ENCODE peak calls at places on chromosome 18, in ten cellular contexts. One of them, this sample, is unnamed.

GRCh38 chr18:12599966-12600365 is 57.9 kb downstream of the SPIRE1 start:
- DNase-seq in BE2C: no peak
- DNase-seq in heart right ventricle: no peak
- DNase-seq in amniotic epithelial cell: no peak
- DNase-seq in tibial artery: no peak
- DNase-seq in RWPE1: no peak
- DNase-seq in transverse colon: no peak
- DNase-seq in AG09319: no peak
- DNase-seq in left kidney: no peak
- DNase-seq in fibroblast of villous mesenchyme: peak
- DNase-seq in this sample: no peak

GRCh38 chr18:69757733-69758132 is 189.9 kb downstream of the CD226 start:
- DNase-seq in transverse colon: no peak
- DNase-seq in heart right ventricle: no peak
- DNase-seq in fibroblast of villous mesenchyme: no peak
- DNase-seq in amniotic epithelial cell: peak
- DNase-seq in BE2C: no peak
- DNase-seq in left kidney: no peak
- DNase-seq in RWPE1: no peak
- DNase-seq in AG09319: no peak
- DNase-seq in tibial artery: no peak
- DNase-seq in this sample: no peak

GRCh38 chr18:11997466-11997865 is 16.2 kb downstream of the IMPA2 start:
- DNase-seq in fibroblast of villous mesenchyme: no peak
- DNase-seq in AG09319: no peak
- DNase-seq in left kidney: no peak
- DNase-seq in tibial artery: peak
- DNase-seq in heart right ventricle: no peak
- DNase-seq in RWPE1: no peak
- DNase-seq in transverse colon: no peak
- DNase-seq in BE2C: no peak
- DNase-seq in amniotic epithelial cell: no peak
- DNase-seq in this sample: no peak

GRCh38 chr18:67010916-67011315 is 407.0 kb upstream of the CDH19 start:
- DNase-seq in heart right ventricle: no peak
- DNase-seq in left kidney: no peak
- DNase-seq in AG09319: no peak
- DNase-seq in transverse colon: no peak
- DNase-seq in fibroblast of villous mesenchyme: no peak
- DNase-seq in tibial artery: no peak
- DNase-seq in RWPE1: peak
- DNase-seq in amniotic epithelial cell: no peak
- DNase-seq in BE2C: no peak
- DNase-seq in this sample: no peak

GRCh38 chr18:57585421-57585820 is 1.1 kb downstream of the FECH start:
- DNase-seq in RWPE1: no peak
- DNase-seq in tibial artery: no peak
- DNase-seq in amniotic epithelial cell: no peak
- DNase-seq in BE2C: no peak
- DNase-seq in fibroblast of villous mesenchyme: no peak
- DNase-seq in left kidney: no peak
- DNase-seq in AG09319: no peak
- DNase-seq in transverse colon: no peak
- DNase-seq in heart right ventricle: no peak
- DNase-seq in this sample: no peak

GRCh38 chr18:9365406-9365805 is 30.8 kb downstream of the TWSG1 start:
- DNase-seq in BE2C: no peak
- DNase-seq in tibial artery: no peak
- DNase-seq in left kidney: no peak
- DNase-seq in amniotic epithelial cell: peak
- DNase-seq in transverse colon: no peak
- DNase-seq in fibroblast of villous mesenchyme: no peak
- DNase-seq in heart right ventricle: no peak
- DNase-seq in AG09319: no peak
- DNase-seq in RWPE1: no peak
- DNase-seq in this sample: no peak

GRCh38 chr18:58390399-58390798 is 238.5 kb downstream of the ALPK2 start:
- DNase-seq in left kidney: peak
- DNase-seq in transverse colon: no peak
- DNase-seq in AG09319: no peak
- DNase-seq in fibroblast of villous mesenchyme: no peak
- DNase-seq in amniotic epithelial cell: no peak
- DNase-seq in heart right ventricle: no peak
- DNase-seq in tibial artery: no peak
- DNase-seq in RWPE1: no peak
- DNase-seq in BE2C: no peak
- DNase-seq in this sample: no peak

GRCh38 chr18:60062396-60062795 is 162.6 kb downstream of the PMAIP1 start:
- DNase-seq in fibroblast of villous mesenchyme: no peak
- DNase-seq in RWPE1: no peak
- DNase-seq in BE2C: no peak
- DNase-seq in tibial artery: no peak
- DNase-seq in heart right ventricle: no peak
- DNase-seq in AG09319: no peak
- DNase-seq in amniotic epithelial cell: no peak
- DNase-seq in transverse colon: no peak
- DNase-seq in left kidney: no peak
- DNase-seq in this sample: no peak

GRCh38 chr18:24055009-24055804 is 40.7 kb downstream of the TTC39C start:
- DNase-seq in RWPE1: no peak
- DNase-seq in transverse colon: no peak
- DNase-seq in fibroblast of villous mesenchyme: no peak
- DNase-seq in AG09319: no peak
- DNase-seq in left kidney: no peak
- DNase-seq in tibial artery: no peak
- DNase-seq in BE2C: no peak
- DNase-seq in amniotic epithelial cell: no peak
- DNase-seq in heart right ventricle: no peak
- DNase-seq in this sample: no peak

GRCh38 chr18:76573325-76574025 is 78.4 kb upstream of the ZNF516 start:
- DNase-seq in heart right ventricle: no peak
- DNase-seq in left kidney: no peak
- DNase-seq in AG09319: no peak
- DNase-seq in tibial artery: no peak
- DNase-seq in RWPE1: peak
- DNase-seq in BE2C: no peak
- DNase-seq in fibroblast of villous mesenchyme: peak
- DNase-seq in amniotic epithelial cell: peak
- DNase-seq in transverse colon: no peak
- DNase-seq in this sample: no peak

GRCh38 chr18:26089247-26090129 is 925 bp downstream of the SS18 start:
- DNase-seq in BE2C: peak
- DNase-seq in AG09319: no peak
- DNase-seq in fibroblast of villous mesenchyme: peak
- DNase-seq in transverse colon: no peak
- DNase-seq in amniotic epithelial cell: peak
- DNase-seq in heart right ventricle: no peak
- DNase-seq in RWPE1: peak
- DNase-seq in tibial artery: no peak
- DNase-seq in left kidney: peak
- DNase-seq in this sample: no peak

GRCh38 chr18:50038448-50038847 is 156.5 kb downstream of the MYO5B start:
- DNase-seq in AG09319: no peak
- DNase-seq in left kidney: no peak
- DNase-seq in tibial artery: no peak
- DNase-seq in amniotic epithelial cell: peak
- DNase-seq in heart right ventricle: no peak
- DNase-seq in fibroblast of villous mesenchyme: no peak
- DNase-seq in BE2C: no peak
- DNase-seq in RWPE1: no peak
- DNase-seq in transverse colon: no peak
- DNase-seq in this sample: no peak

GRCh38 chr18:45167631-45168225 is 447.5 kb upstream of the SLC14A2 start:
- DNase-seq in fibroblast of villous mesenchyme: peak
- DNase-seq in RWPE1: no peak
- DNase-seq in amniotic epithelial cell: peak
- DNase-seq in left kidney: no peak
- DNase-seq in BE2C: no peak
- DNase-seq in transverse colon: no peak
- DNase-seq in heart right ventricle: no peak
- DNase-seq in AG09319: no peak
- DNase-seq in tibial artery: no peak
- DNase-seq in this sample: no peak

GRCh38 chr18:57334383-57334782 is 18.0 kb upstream of the ST8SIA3 start:
- DNase-seq in fibroblast of villous mesenchyme: no peak
- DNase-seq in left kidney: no peak
- DNase-seq in heart right ventricle: no peak
- DNase-seq in tibial artery: no peak
- DNase-seq in RWPE1: no peak
- DNase-seq in BE2C: no peak
- DNase-seq in AG09319: no peak
- DNase-seq in transverse colon: no peak
- DNase-seq in amniotic epithelial cell: no peak
- DNase-seq in this sample: no peak

GRCh38 chr18:75249192-75249551 is 38.6 kb downstream of the TSHZ1 start:
- DNase-seq in tibial artery: no peak
- DNase-seq in RWPE1: no peak
- DNase-seq in heart right ventricle: no peak
- DNase-seq in amniotic epithelial cell: no peak
- DNase-seq in left kidney: no peak
- DNase-seq in BE2C: no peak
- DNase-seq in transverse colon: no peak
- DNase-seq in fibroblast of villous mesenchyme: no peak
- DNase-seq in AG09319: no peak
- DNase-seq in this sample: no peak

GRCh38 chr18:76756491-76757288 is 65.7 kb upstream of the ZNF236 start:
- DNase-seq in RWPE1: no peak
- DNase-seq in BE2C: no peak
- DNase-seq in tibial artery: peak
- DNase-seq in transverse colon: peak
- DNase-seq in left kidney: peak
- DNase-seq in amniotic epithelial cell: no peak
- DNase-seq in heart right ventricle: no peak
- DNase-seq in AG09319: no peak
- DNase-seq in fibroblast of villous mesenchyme: peak
- DNase-seq in this sample: no peak

GRCh38 chr18:6734746-6735430 is 5.4 kb downstream of the ARHGAP28 start:
- DNase-seq in transverse colon: no peak
- DNase-seq in RWPE1: no peak
- DNase-seq in tibial artery: no peak
- DNase-seq in heart right ventricle: no peak
- DNase-seq in left kidney: no peak
- DNase-seq in amniotic epithelial cell: no peak
- DNase-seq in BE2C: no peak
- DNase-seq in AG09319: no peak
- DNase-seq in fibroblast of villous mesenchyme: peak
- DNase-seq in this sample: no peak

GRCh38 chr18:13003466-13003896 is 12.3 kb downstream of the CEP192 start:
- DNase-seq in fibroblast of villous mesenchyme: peak
- DNase-seq in AG09319: peak
- DNase-seq in left kidney: peak
- DNase-seq in heart right ventricle: no peak
- DNase-seq in BE2C: peak
- DNase-seq in amniotic epithelial cell: peak
- DNase-seq in transverse colon: no peak
- DNase-seq in RWPE1: peak
- DNase-seq in tibial artery: no peak
- DNase-seq in this sample: no peak

GRCh38 chr18:50231621-50232020 is 34.7 kb downstream of the CFAP53 start:
- DNase-seq in AG09319: no peak
- DNase-seq in heart right ventricle: no peak
- DNase-seq in BE2C: no peak
- DNase-seq in tibial artery: no peak
- DNase-seq in amniotic epithelial cell: peak
- DNase-seq in RWPE1: peak
- DNase-seq in left kidney: no peak
- DNase-seq in fibroblast of villous mesenchyme: no peak
- DNase-seq in transverse colon: no peak
- DNase-seq in this sample: no peak

GRCh38 chr18:74172697-74173433 is 24.5 kb downstream of the TIMM21 start:
- DNase-seq in left kidney: no peak
- DNase-seq in fibroblast of villous mesenchyme: no peak
- DNase-seq in amniotic epithelial cell: no peak
- DNase-seq in transverse colon: no peak
- DNase-seq in RWPE1: no peak
- DNase-seq in tibial artery: no peak
- DNase-seq in BE2C: no peak
- DNase-seq in AG09319: no peak
- DNase-seq in heart right ventricle: no peak
- DNase-seq in this sample: no peak

GRCh38 chr18:23884712-23885375 is 129.7 kb upstream of the TTC39C start:
- DNase-seq in amniotic epithelial cell: no peak
- DNase-seq in AG09319: no peak
- DNase-seq in fibroblast of villous mesenchyme: no peak
- DNase-seq in left kidney: no peak
- DNase-seq in tibial artery: peak
- DNase-seq in RWPE1: no peak
- DNase-seq in BE2C: no peak
- DNase-seq in heart right ventricle: no peak
- DNase-seq in transverse colon: peak
- DNase-seq in this sample: no peak

GRCh38 chr18:8499810-8500663 is 109.2 kb upstream of the RAB12 start:
- DNase-seq in amniotic epithelial cell: no peak
- DNase-seq in RWPE1: no peak
- DNase-seq in BE2C: no peak
- DNase-seq in heart right ventricle: no peak
- DNase-seq in transverse colon: no peak
- DNase-seq in tibial artery: peak
- DNase-seq in left kidney: peak
- DNase-seq in fibroblast of villous mesenchyme: no peak
- DNase-seq in AG09319: no peak
- DNase-seq in this sample: no peak